ENCODE peak calls at places on chromosomes 3 and 15, in ten cellular contexts. G, L, H, X, R, Z, V, O, S and E are unnamed samples.

GRCh38 chr15:85649372-85649771 is 145.4 kb downstream of the KLHL25 start:
- DNase-seq in L (no peak), R (no peak), V (no peak), H (no peak), O (no peak), G (no peak), X (peak; percentile 19), Z (no peak), S (no peak), E (no peak)

GRCh38 chr15:71443538-71443937 is 328.3 kb downstream of the THSD4 start:
- DNase-seq in H (peak; percentile 78), R (no peak), G (no peak), X (peak; percentile 37), S (peak; percentile 57), L (peak; percentile 81), V (peak; percentile 47), Z (peak; percentile 29), O (peak; percentile 43), E (no peak)

GRCh38 chr3:172519740-172520139 is 3.5 kb downstream of the TNFSF10 start:
- DNase-seq in V (no peak), O (no peak), S (no peak), X (no peak), R (no peak), H (no peak), G (no peak), Z (no peak), L (no peak), E (no peak)

GRCh38 chr3:158369279-158369678 is 201.7 kb upstream of the MLF1 start:
- DNase-seq in H (no peak), O (no peak), G (no peak), S (no peak), V (no peak), Z (no peak), X (no peak), R (no peak), L (no peak), E (no peak)

GRCh38 chr3:189563841-189564563 is 67.2 kb upstream of the TP63 start:
- DNase-seq in L (no peak), G (no peak), O (no peak), S (no peak), V (no peak), H (no peak), R (no peak), X (peak; percentile 40), Z (no peak), E (no peak)

GRCh38 chr3:146594843-146595482 is 10.2 kb downstream of the PLSCR5 start:
- DNase-seq in L (no peak), R (peak; percentile 3), O (no peak), G (no peak), S (no peak), Z (no peak), V (no peak), H (no peak), X (no peak), E (no peak)

GRCh38 chr15:66489179-66489791 is 8.3 kb downstream of the SNAPC5 start:
- DNase-seq in G (no peak), S (no peak), Z (no peak), R (no peak), V (no peak), X (no peak), H (no peak), O (no peak), L (no peak), E (no peak)

GRCh38 chr3:126209741-126210140 is 29.4 kb upstream of the ALDH1L1 start:
- DNase-seq in V (no peak), X (no peak), H (no peak), S (no peak), L (no peak), Z (no peak), G (no peak), O (no peak), R (no peak), E (no peak)

GRCh38 chr15:49415171-49415570 is 7.9 kb upstream of the FGF7 start:
- DNase-seq in L (no peak), Z (no peak), S (no peak), G (no peak), R (no peak), O (no peak), X (no peak), H (no peak), V (no peak), E (no peak)

GRCh38 chr3:46184469-46184868 is 23.6 kb downstream of the CCR1 start:
- DNase-seq in G (no peak), H (no peak), S (no peak), O (no peak), Z (no peak), R (no peak), X (no peak), L (no peak), V (no peak), E (no peak)

GRCh38 chr3:122213650-122214049 is 30.2 kb downstream of the CASR start:
- DNase-seq in O (no peak), Z (no peak), R (no peak), L (no peak), H (no peak), X (no peak), G (no peak), S (no peak), V (no peak), E (no peak)

GRCh38 chr15:73985101-73985873 is 6.8 kb downstream of the STOML1 start:
- DNase-seq in L (no peak), Z (no peak), G (no peak), H (peak; percentile 34), S (no peak), R (no peak), V (no peak), X (no peak), O (no peak), E (peak; percentile 63)

GRCh38 chr3:183114779-183115178 is 15.5 kb upstream of the MCCC1 start:
- DNase-seq in Z (peak; percentile 41), S (no peak), R (no peak), G (no peak), X (no peak), V (no peak), O (no peak), L (no peak), H (no peak), E (no peak)

GRCh38 chr3:127328391-127328790 is 40.5 kb upstream of the PRR20G start:
- DNase-seq in Z (no peak), L (no peak), S (no peak), G (no peak), X (no peak), H (no peak), V (no peak), R (no peak), O (no peak), E (no peak)